ENCODE peak calls at places on chromosomes 16 and 17, in nine cellular contexts. X is lung, Q is sigmoid colon, Y is HL-60, W is AG09309, C is body of pancreas, R is NB4, G is A549, F is BE2C. U is an unnamed sample.

GRCh38 chr17:42255425-42255810 is 20.8 kb downstream of the STAT5B start:
- DNase-seq in X (no peak), Q (no peak), Y (no peak), W (no peak), C (no peak), R (no peak), G (no peak), F (no peak), U (no peak)

GRCh38 chr17:77375917-77376651 is 235.3 kb downstream of the SEC14L1 start:
- DNase-seq in X (no peak), Q (peak), Y (no peak), W (no peak), C (no peak), R (no peak), G (no peak), F (peak), U (no peak)

GRCh38 chr17:81476097-81476496 is 36.5 kb downstream of the ACTG1 start:
- DNase-seq in X (no peak), Q (no peak), Y (no peak), W (no peak), C (no peak), R (no peak), G (no peak), F (no peak), U (no peak)

GRCh38 chr16:56679078-56679730 is 3.1 kb upstream of the MT1X start:
- DNase-seq in X (no peak), Q (no peak), Y (no peak), W (no peak), C (peak), R (no peak), G (no peak), F (no peak), U (no peak)

GRCh38 chr17:4939554-4939803 is 367 bp downstream of the SLC25A11 start:
- DNase-seq in X (no peak), Q (peak), Y (no peak), W (no peak), C (no peak), R (no peak), G (no peak), F (no peak), U (no peak)

GRCh38 chr16:85256190-85256739 is 144.0 kb upstream of the CIBAR2 start:
- DNase-seq in X (no peak), Q (no peak), Y (no peak), W (no peak), C (peak), R (no peak), G (no peak), F (no peak), U (no peak)

GRCh38 chr17:32807577-32807976 is 69.3 kb downstream of the MYO1D start:
- DNase-seq in X (no peak), Q (no peak), Y (no peak), W (no peak), C (no peak), R (no peak), G (no peak), F (no peak), U (no peak)

GRCh38 chr16:7318661-7319060 is 14.0 kb upstream of the RBFOX1 start:
- DNase-seq in X (no peak), Q (no peak), Y (no peak), W (no peak), C (no peak), R (no peak), G (no peak), F (no peak), U (no peak)

GRCh38 chr16:787261-787966 is 767 bp downstream of the RPUSD1 start:
- DNase-seq in X (no peak), Q (no peak), Y (no peak), W (no peak), C (no peak), R (no peak), G (no peak), F (no peak), U (no peak)

GRCh38 chr17:2264023-2264860 is 39.3 kb downstream of the SMG6 start:
- DNase-seq in X (no peak), Q (no peak), Y (no peak), W (no peak), C (no peak), R (no peak), G (no peak), F (no peak), U (no peak)

GRCh38 chr16:85019659-85020245 is 7.8 kb upstream of the KIAA0513 start:
- DNase-seq in X (peak), Q (peak), Y (no peak), W (no peak), C (peak), R (no peak), G (no peak), F (no peak), U (no peak)

GRCh38 chr17:44642861-44643260 is 13.4 kb upstream of the MEIOC start:
- DNase-seq in X (no peak), Q (no peak), Y (no peak), W (no peak), C (no peak), R (no peak), G (no peak), F (no peak), U (no peak)

GRCh38 chr16:3716831-3717234 is 491 bp downstream of the TRAP1 start:
- DNase-seq in X (no peak), Q (no peak), Y (no peak), W (no peak), C (peak), R (peak), G (peak), F (peak), U (no peak)

GRCh38 chr16:81487301-81487720 is 42.7 kb downstream of the CMIP start:
- DNase-seq in X (no peak), Q (no peak), Y (no peak), W (no peak), C (no peak), R (no peak), G (no peak), F (no peak), U (no peak)

GRCh38 chr16:58490100-58490499 is 9.8 kb upstream of the NDRG4 start:
- DNase-seq in X (no peak), Q (no peak), Y (no peak), W (no peak), C (no peak), R (no peak), G (no peak), F (no peak), U (no peak)

GRCh38 chr17:78131172-78132085 is 858 bp downstream of the TMC8 start:
- DNase-seq in X (no peak), Q (no peak), Y (no peak), W (no peak), C (no peak), R (no peak), G (no peak), F (peak), U (no peak)

GRCh38 chr16:65698943-65699342 is 577.1 kb upstream of the CDH11 start:
- DNase-seq in X (no peak), Q (no peak), Y (no peak), W (peak), C (no peak), R (no peak), G (no peak), F (no peak), U (no peak)

GRCh38 chr17:74157366-74157765 is 46.1 kb upstream of the RPL38 start:
- DNase-seq in X (no peak), Q (no peak), Y (no peak), W (no peak), C (no peak), R (no peak), G (no peak), F (no peak), U (no peak)

GRCh38 chr17:67136191-67137025 is 92.1 kb downstream of the CACNG1 start:
- DNase-seq in X (no peak), Q (no peak), Y (no peak), W (no peak), C (no peak), R (no peak), G (no peak), F (no peak), U (no peak)

GRCh38 chr16:11562941-11563340 is 23.8 kb downstream of the LITAF start:
- DNase-seq in X (no peak), Q (no peak), Y (no peak), W (no peak), C (no peak), R (no peak), G (no peak), F (no peak), U (no peak)

GRCh38 chr17:39219647-39220154 is 6.0 kb downstream of the STAC2 start:
- DNase-seq in X (no peak), Q (no peak), Y (no peak), W (no peak), C (no peak), R (no peak), G (no peak), F (no peak), U (no peak)

GRCh38 chr17:38421224-38421841 is 6.9 kb upstream of the ARHGAP23 start:
- DNase-seq in X (no peak), Q (peak), Y (no peak), W (no peak), C (no peak), R (no peak), G (no peak), F (peak), U (no peak)

GRCh38 chr17:1485311-1485747 is 7.2 kb downstream of the MYO1C start:
- DNase-seq in X (peak), Q (no peak), Y (no peak), W (no peak), C (peak), R (no peak), G (peak), F (no peak), U (no peak)

GRCh38 chr16:73095885-73096341 is 48.0 kb upstream of the ZFHX3 start:
- DNase-seq in X (no peak), Q (no peak), Y (no peak), W (no peak), C (peak), R (no peak), G (peak), F (peak), U (no peak)

GRCh38 chr16:22191966-22192260 is 14.2 kb upstream of the EEF2K start:
- DNase-seq in X (no peak), Q (no peak), Y (no peak), W (no peak), C (peak), R (peak), G (no peak), F (no peak), U (no peak)

GRCh38 chr16:66489385-66489784 is 60.5 kb downstream of the TK2 start:
- DNase-seq in X (no peak), Q (peak), Y (no peak), W (no peak), C (no peak), R (no peak), G (no peak), F (no peak), U (no peak)

GRCh38 chr17:61770752-61771533 is 92.4 kb downstream of the BRIP1 start:
- DNase-seq in X (no peak), Q (no peak), Y (no peak), W (peak), C (no peak), R (no peak), G (no peak), F (no peak), U (no peak)

GRCh38 chr17:34366051-34366450 is 3.0 kb upstream of the CCL1 start:
- DNase-seq in X (peak), Q (no peak), Y (peak), W (no peak), C (no peak), R (peak), G (no peak), F (no peak), U (no peak)

GRCh38 chr17:81345211-81346089 is 49.8 kb upstream of the BAHCC1 start:
- DNase-seq in X (peak), Q (peak), Y (peak), W (peak), C (peak), R (peak), G (peak), F (peak), U (no peak)

GRCh38 chr17:11006530-11006929 is 168.6 kb upstream of the PIRT start:
- DNase-seq in X (no peak), Q (no peak), Y (no peak), W (no peak), C (no peak), R (peak), G (no peak), F (no peak), U (no peak)

GRCh38 chr17:46028969-46029565 is 30.0 kb downstream of the STH start:
- DNase-seq in X (no peak), Q (no peak), Y (no peak), W (no peak), C (peak), R (no peak), G (no peak), F (no peak), U (no peak)

GRCh38 chr17:27596571-27597187 is 34.3 kb upstream of the LGALS9 start:
- DNase-seq in X (no peak), Q (no peak), Y (no peak), W (no peak), C (peak), R (no peak), G (no peak), F (peak), U (no peak)

GRCh38 chr16:27107185-27107592 is 40.5 kb downstream of the C16orf82 start:
- DNase-seq in X (no peak), Q (no peak), Y (no peak), W (no peak), C (no peak), R (peak), G (no peak), F (no peak), U (no peak)

GRCh38 chr16:27108051-27108770 is 41.5 kb downstream of the C16orf82 start:
- DNase-seq in X (no peak), Q (no peak), Y (no peak), W (no peak), C (no peak), R (no peak), G (no peak), F (no peak), U (no peak)

GRCh38 chr16:27109666-27110523 is 43.2 kb downstream of the C16orf82 start:
- DNase-seq in X (peak), Q (peak), Y (peak), W (no peak), C (peak), R (peak), G (peak), F (peak), U (no peak)

GRCh38 chr16:27110524-27110896 is 43.8 kb downstream of the C16orf82 start:
- DNase-seq in X (no peak), Q (no peak), Y (no peak), W (no peak), C (no peak), R (no peak), G (no peak), F (no peak), U (no peak)

DNA sequence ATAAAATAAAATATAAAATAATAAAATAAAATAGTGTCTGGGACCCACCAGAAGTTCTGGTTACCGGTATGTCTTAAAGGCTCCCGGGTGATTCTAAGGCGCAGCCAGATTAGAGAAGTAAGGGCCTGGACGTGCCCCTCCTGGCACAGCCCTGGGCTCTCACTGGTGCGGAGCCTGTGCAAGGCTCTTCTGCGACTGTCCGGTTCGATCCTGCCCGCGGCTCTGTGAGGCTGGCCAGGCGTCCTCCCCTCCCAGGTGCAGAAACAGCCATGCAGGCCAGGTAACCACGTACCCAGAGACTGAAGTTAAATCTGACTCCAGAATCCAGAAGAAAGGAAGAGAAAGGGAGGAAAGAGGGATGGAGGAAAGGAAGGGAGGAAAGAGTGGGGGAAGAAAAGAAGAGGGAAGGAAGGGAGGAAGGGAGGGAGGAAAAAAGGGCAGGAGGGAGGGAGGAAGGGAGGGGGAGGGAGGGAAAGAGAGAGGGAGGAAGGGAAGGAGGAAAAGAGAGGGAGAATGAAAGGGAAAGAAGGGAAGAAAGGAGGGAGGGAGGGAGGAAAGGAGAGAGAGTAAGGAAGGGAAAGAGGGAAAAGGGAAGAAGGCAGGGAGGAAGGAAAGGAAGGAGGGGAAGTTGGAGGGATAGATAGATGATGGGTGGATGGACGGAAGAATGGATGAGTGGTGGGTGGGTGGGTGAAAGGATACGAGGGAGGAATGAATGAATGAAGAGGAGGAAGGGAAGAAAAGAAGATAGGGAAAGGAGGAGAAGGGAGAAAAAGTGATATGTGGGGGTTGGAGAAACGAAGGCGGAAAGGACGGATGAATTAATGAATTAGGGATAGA is 42.3 kb downstream of the C16orf82 start:
- DNase-seq in X (no peak), Q (no peak), Y (no peak), W (no peak), C (no peak), R (no peak), G (no peak), F (no peak), U (no peak)
- H3K4me3 ChIP-seq in X (no peak), Q (peak), Y (no peak), W (peak), C (no peak), R (no peak), G (peak), F (no peak), U (no peak)

GRCh38 chr16:88005148-88005547 is 53.9 kb downstream of the BANP start:
- DNase-seq in X (no peak), Q (peak), Y (peak), W (no peak), C (no peak), R (peak), G (no peak), F (no peak), U (no peak)
- TF ChIP-seq CTCF in X (no peak), Q (no peak), Y (peak), W (no peak), C (no peak), R (peak), G (peak), F (peak), U (peak)

GRCh38 chr17:17416007-17416399 is 60.8 kb upstream of the MED9 start:
- DNase-seq in X (no peak), Q (peak), Y (peak), W (no peak), C (no peak), R (peak), G (peak), F (peak), U (no peak)

GRCh38 chr17:17413215-17413792 is 63.5 kb upstream of the MED9 start:
- DNase-seq in X (no peak), Q (peak), Y (no peak), W (no peak), C (no peak), R (no peak), G (no peak), F (no peak), U (no peak)

GRCh38 chr17:17413821-17414220 is 63.0 kb upstream of the MED9 start:
- DNase-seq in X (no peak), Q (peak), Y (no peak), W (no peak), C (no peak), R (no peak), G (no peak), F (no peak), U (no peak)

GRCh38 chr17:17415006-17415405 is 61.8 kb upstream of the MED9 start:
- DNase-seq in X (no peak), Q (no peak), Y (no peak), W (no peak), C (no peak), R (no peak), G (no peak), F (no peak), U (no peak)

DNA sequence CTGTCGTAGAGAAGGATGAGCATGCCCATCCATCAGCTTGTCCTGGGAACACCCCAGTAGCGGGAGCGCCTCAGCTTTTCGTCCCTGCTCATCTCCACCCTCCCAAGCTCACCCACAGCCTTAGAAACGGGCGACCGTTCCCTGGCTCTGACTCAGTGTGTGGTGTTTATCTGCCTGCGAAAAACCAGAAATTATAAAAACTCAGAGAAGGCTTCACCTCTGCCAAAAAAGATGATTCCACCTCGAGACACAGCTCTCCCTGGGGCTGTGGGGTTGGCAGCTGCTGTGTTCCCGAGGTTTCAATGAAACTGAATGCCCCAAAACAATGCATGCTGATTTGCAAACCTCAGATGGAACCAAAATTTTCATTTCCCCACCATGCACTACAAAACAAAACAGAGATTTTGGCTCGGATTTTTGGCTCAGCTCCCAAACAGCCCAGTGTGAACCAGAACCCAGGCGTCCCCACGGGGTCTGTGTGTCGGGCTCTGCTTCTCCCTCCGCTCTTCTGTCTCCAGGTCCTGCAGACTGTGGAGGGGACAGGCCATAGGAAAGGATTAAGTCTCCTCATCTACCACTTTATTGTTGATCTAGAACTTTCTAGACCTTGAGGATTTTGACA is 62.4 kb upstream of the MED9 start:
- DNase-seq in X (no peak), Q (peak), Y (no peak), W (no peak), C (peak), R (no peak), G (no peak), F (no peak), U (no peak)
- H3K4me3 ChIP-seq in X (no peak), Q (no peak), Y (no peak), W (peak), C (no peak), R (no peak), G (no peak), F (no peak), U (no peak)

GRCh38 chr16:83046664-83047063 is 419.9 kb downstream of the CDH13 start:
- DNase-seq in X (no peak), Q (no peak), Y (no peak), W (no peak), C (no peak), R (peak), G (no peak), F (no peak), U (no peak)
- TF ChIP-seq CTCF in X (no peak), Q (no peak), Y (no peak), W (no peak), C (no peak), R (no peak), G (no peak), F (no peak), U (no peak)

U was measured in epithelial cell of proximal tubule.